ENCODE peak calls at places on chromosomes 11 and 22, in five cellular contexts. L is body of pancreas, Y is cardiac fibroblast, F is skeletal muscle cell, W is heart right ventricle. U is an unnamed sample.

GRCh38 chr11:122711831-122712378 is 56.4 kb downstream of the UBASH3B start:
- DNase-seq in L (no peak), Y (peak; percentile 60), F (peak; percentile 47), W (no peak), U (peak; percentile 36)

GRCh38 chr22:26648011-26648497 is 9.3 kb upstream of the MIAT start:
- DNase-seq in L (no peak), Y (no peak), F (no peak), W (no peak), U (no peak)

GRCh38 chr22:35781898-35782297 is 64.2 kb downstream of the APOL5 start:
- DNase-seq in L (no peak), Y (no peak), F (no peak), W (no peak), U (no peak)

GRCh38 chr11:117218133-117218915 is 13.5 kb downstream of the PCSK7 start:
- DNase-seq in L (no peak), Y (peak; percentile 75), F (no peak), W (peak; percentile 30), U (no peak)

GRCh38 chr11:111736191-111736590 is 30.0 kb downstream of the PPP2R1B start:
- DNase-seq in L (no peak), Y (peak; percentile 76), F (peak; percentile 49), W (peak; percentile 20), U (no peak)

GRCh38 chr22:49955581-49956417 is 4.8 kb upstream of the PIM3 start:
- DNase-seq in L (no peak), Y (no peak), F (no peak), W (peak; percentile 13), U (no peak)

GRCh38 chr11:61688368-61689163 is 8.4 kb downstream of the DAGLA start:
- DNase-seq in L (peak; percentile 70), Y (peak; percentile 49), F (no peak), W (peak; percentile 70), U (peak; percentile 77)

GRCh38 chr22:19568337-19569311 is 44.4 kb upstream of the CLDN5 start:
- DNase-seq in L (no peak), Y (peak; percentile 97), F (peak; percentile 79), W (peak; percentile 37), U (peak; percentile 88)

GRCh38 chr11:2776351-2777061 is 76.7 kb upstream of the KCNQ1OT1 start:
- DNase-seq in L (peak; percentile 12), Y (no peak), F (no peak), W (no peak), U (no peak)

GRCh38 chr11:126917531-126918204 is 82.9 kb downstream of the KIRREL3 start:
- DNase-seq in L (no peak), Y (peak; percentile 91), F (peak; percentile 93), W (no peak), U (no peak)

GRCh38 chr11:76288166-76288978 is 82.1 kb upstream of the WNT11 start:
- DNase-seq in L (no peak), Y (no peak), F (no peak), W (no peak), U (no peak)

GRCh38 chr11:65565624-65566453 is 4.4 kb upstream of the ZNRD2 start:
- DNase-seq in L (no peak), Y (peak; percentile 68), F (no peak), W (no peak), U (no peak)

GRCh38 chr11:85464283-85464682 is 162.9 kb downstream of the DLG2 start:
- DNase-seq in L (no peak), Y (no peak), F (no peak), W (no peak), U (no peak)

GRCh38 chr11:105447936-105448702 is 161.8 kb upstream of the GRIA4 start:
- DNase-seq in L (no peak), Y (no peak), F (no peak), W (no peak), U (no peak)

GRCh38 chr22:19661156-19661555 is 53.1 kb upstream of the SEPTIN5 start:
- DNase-seq in L (no peak), Y (no peak), F (no peak), W (no peak), U (no peak)

GRCh38 chr11:92776676-92777075 is 192.8 kb upstream of the MTNR1B start:
- DNase-seq in L (no peak), Y (no peak), F (no peak), W (no peak), U (peak; percentile 82)

GRCh38 chr22:24338701-24339451 is 68.2 kb downstream of the SPECC1L start:
- DNase-seq in L (no peak), Y (peak; percentile 43), F (no peak), W (no peak), U (peak; percentile 18)

GRCh38 chr22:23878219-23878618 is 16.0 kb upstream of the MIF start:
- DNase-seq in L (no peak), Y (no peak), F (no peak), W (no peak), U (no peak)

GRCh38 chr22:39943366-39943765 is 16.8 kb upstream of the TMA7B start:
- DNase-seq in L (no peak), Y (no peak), F (no peak), W (no peak), U (peak; percentile 32)

GRCh38 chr22:39943941-39944624 is 16.1 kb upstream of the TMA7B start:
- DNase-seq in L (no peak), Y (no peak), F (no peak), W (no peak), U (no peak)

GRCh38 chr22:39949964-39950737 is 10.0 kb upstream of the TMA7B start:
- DNase-seq in L (no peak), Y (no peak), F (no peak), W (no peak), U (no peak)

GRCh38 chr22:39946571-39947407 is 13.4 kb upstream of the TMA7B start:
- DNase-seq in L (peak; percentile 29), Y (no peak), F (no peak), W (no peak), U (no peak)

GRCh38 chr22:39947488-39948216 is 12.5 kb upstream of the TMA7B start:
- DNase-seq in L (no peak), Y (no peak), F (no peak), W (no peak), U (no peak)
- H3K4me3 ChIP-seq in L (no peak overlapping the region), Y (no peak overlapping the region), F (no peak overlapping the region), W (no peak overlapping the region), U (no peak overlapping the region)

GRCh38 chr11:64237484-64237951 is 3.1 kb downstream of the VEGFB start:
- DNase-seq in L (peak; percentile 97), Y (no peak), F (no peak), W (no peak), U (no peak)

GRCh38 chr11:64234840-64235379 is 526 bp downstream of the VEGFB start:
- DNase-seq in L (peak; percentile 61), Y (no peak), F (no peak), W (peak; percentile 69), U (peak; percentile 17)

GRCh38 chr11:64233913-64234839 is at the start of gene VEGFB:
- DNase-seq in L (peak; percentile 72), Y (no peak), F (no peak), W (peak; percentile 84), U (peak; percentile 81)

GRCh38 chr11:64238076-64238475 is 2.8 kb upstream of the FKBP2 start:
- DNase-seq in L (no peak), Y (no peak), F (no peak), W (no peak), U (no peak)

GRCh38 chr11:64235427-64236161 is 1.2 kb downstream of the VEGFB start:
- DNase-seq in L (no peak), Y (no peak), F (no peak), W (no peak), U (no peak)
- H3K4me3 ChIP-seq in L (peak overlapping the region; percentile 57), Y (peak overlapping the region; percentile 65), F (peak overlapping the region; percentile 71), W (peak overlapping the region; percentile 62), U (peak overlapping the region; percentile 62)

GRCh38 chr11:11422291-11423128 is 69.5 kb upstream of the CSNK2A3 start:
- DNase-seq in L (no peak), Y (no peak), F (no peak), W (no peak), U (no peak)
- H3K4me3 ChIP-seq in L (no peak overlapping the region), Y (no peak overlapping the region), F (no peak overlapping the region), W (no peak overlapping the region), U (no peak overlapping the region)

GRCh38 chr22:37996079-37996478 is 11.7 kb upstream of the SOX10 start:
- DNase-seq in L (no peak), Y (no peak), F (no peak), W (peak; percentile 32), U (no peak)
- H3K4me3 ChIP-seq in L (no peak overlapping the region), Y (no peak overlapping the region), F (no peak overlapping the region), W (no peak overlapping the region), U (no peak overlapping the region)

DNA sequence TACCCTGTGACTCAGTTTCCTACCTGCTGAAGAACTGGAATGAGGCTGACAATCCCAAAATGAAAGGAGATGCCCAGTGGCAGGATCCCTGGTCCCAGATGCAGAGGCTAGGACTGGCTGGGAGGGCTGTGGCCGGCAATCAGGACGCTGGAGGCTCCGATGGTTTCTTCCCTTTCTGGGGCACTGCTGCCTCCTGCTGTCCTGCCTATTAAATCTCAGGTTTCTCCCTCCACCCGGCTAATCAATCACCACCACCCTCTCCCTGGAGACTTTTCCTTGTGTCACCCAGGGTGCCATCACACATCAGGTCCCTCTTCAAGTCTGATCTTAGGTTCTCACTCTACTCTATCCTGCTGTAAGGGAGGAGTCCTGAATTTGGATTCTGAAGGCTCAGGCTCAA is 82.6 kb downstream of the RCN1 start:
- DNase-seq in L (peak; percentile 54), Y (peak; percentile 79), F (peak; percentile 19), W (peak; percentile 57), U (peak; percentile 83)
- H3K4me3 ChIP-seq in L (no peak overlapping the region), Y (peak overlapping the region; percentile 37), F (peak overlapping the region; percentile 29), W (peak overlapping the region; percentile 48), U (no peak overlapping the region)

GRCh38 chr11:66665369-66665768 is 12.3 kb downstream of the RBM4B start:
- DNase-seq in L (no peak), Y (no peak), F (no peak), W (no peak), U (no peak)

GRCh38 chr11:66663741-66664296 is 13.9 kb downstream of the RBM4B start:
- DNase-seq in L (no peak), Y (no peak), F (no peak), W (no peak), U (no peak)

DNA sequence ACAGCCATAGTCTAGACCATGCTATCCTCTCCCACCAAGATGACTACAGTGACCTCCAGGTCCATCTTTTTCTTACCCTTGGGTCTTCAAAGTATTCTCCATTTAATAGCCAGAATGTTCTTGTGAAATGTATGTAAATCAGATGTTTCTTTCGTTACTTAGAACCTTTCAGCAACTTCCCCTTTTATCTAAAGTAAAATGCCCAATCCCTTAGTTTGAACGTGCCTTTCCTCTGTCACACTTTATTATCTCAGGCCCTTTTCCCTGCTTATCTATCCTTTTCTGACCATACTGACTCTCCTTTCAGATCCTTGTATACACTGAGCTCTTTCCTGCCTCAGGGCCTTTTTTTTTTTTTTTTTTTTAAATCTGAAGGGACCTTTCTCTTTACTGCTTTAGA is 17.9 kb downstream of the RBM4B start:
- DNase-seq in L (no peak), Y (no peak), F (no peak), W (no peak), U (no peak)
- H3K4me3 ChIP-seq in L (no peak overlapping the region), Y (no peak overlapping the region), F (no peak overlapping the region), W (no peak overlapping the region), U (no peak overlapping the region)

GRCh38 chr11:44255406-44256071 is 54.4 kb downstream of the ALX4 start:
- DNase-seq in L (no peak), Y (no peak), F (no peak), W (no peak), U (no peak)

GRCh38 chr11:44257338-44258189 is 52.4 kb downstream of the ALX4 start:
- DNase-seq in L (no peak), Y (no peak), F (no peak), W (no peak), U (peak; percentile 37)

GRCh38 chr11:44250421-44250820 is 59.5 kb downstream of the ALX4 start:
- DNase-seq in L (no peak), Y (no peak), F (no peak), W (no peak), U (no peak)

GRCh38 chr11:44256673-44257291 is 53.2 kb downstream of the ALX4 start:
- DNase-seq in L (no peak), Y (no peak), F (no peak), W (no peak), U (no peak)

GRCh38 chr11:44252999-44253602 is 56.8 kb downstream of the ALX4 start:
- DNase-seq in L (no peak), Y (no peak), F (no peak), W (no peak), U (no peak)
- H3K4me3 ChIP-seq in L (no peak overlapping the region), Y (no peak overlapping the region), F (no peak overlapping the region), W (no peak overlapping the region), U (no peak overlapping the region)